ENCODE peak calls at places on chromosome 16, in five cellular contexts. T, X, N, H and A are unnamed samples.

GRCh38 chr16:14241631-14242030 is 170.5 kb downstream of the MRTFB start:
- DNase-seq in T (no peak), X (no peak), N (no peak), H (no peak), A (no peak)

GRCh38 chr16:89103156-89103555 is 9.5 kb downstream of the ACSF3 start:
- DNase-seq in T (peak; percentile 83), X (no peak), N (no peak), H (no peak), A (no peak)

GRCh38 chr16:80837421-80838263 is 33.2 kb upstream of the CDYL2 start:
- DNase-seq in T (no peak), X (no peak), N (no peak), H (no peak), A (no peak)

GRCh38 chr16:69917739-69918138 is 33.4 kb upstream of the CLEC18A start:
- DNase-seq in T (no peak), X (no peak), N (peak; percentile 85), H (no peak), A (no peak)

GRCh38 chr16:57444711-57445110 is 2.5 kb downstream of the CIAPIN1 start:
- DNase-seq in T (no peak), X (no peak), N (no peak), H (no peak), A (no peak)

GRCh38 chr16:53626816-53627215 is 76.8 kb downstream of the RPGRIP1L start:
- DNase-seq in T (no peak), X (no peak), N (no peak), H (no peak), A (no peak)

GRCh38 chr16:48540222-48540900 is 69.6 kb downstream of the N4BP1 start:
- DNase-seq in T (no peak), X (no peak), N (no peak), H (no peak), A (no peak)

GRCh38 chr16:1863681-1864460 is 8.1 kb downstream of the MEIOB start:
- DNase-seq in T (no peak), X (no peak), N (peak; percentile 34), H (no peak), A (no peak)

GRCh38 chr16:55842369-55843104 is 9.6 kb upstream of the CES1 start:
- DNase-seq in T (no peak), X (no peak), N (peak; percentile 42), H (no peak), A (no peak)

GRCh38 chr16:2190659-2191445 is 5.6 kb downstream of the CASKIN1 start:
- DNase-seq in T (no peak), X (no peak), N (no peak), H (no peak), A (no peak)

GRCh38 chr16:86626966-86627365 is 48.6 kb downstream of the FOXL1 start:
- DNase-seq in T (no peak), X (peak; percentile 54), N (peak; percentile 77), H (no peak), A (no peak)

GRCh38 chr16:84780063-84780462 is 39.7 kb upstream of the CRISPLD2 start:
- DNase-seq in T (no peak), X (peak; percentile 49), N (no peak), H (no peak), A (no peak)

GRCh38 chr16:89918453-89919347 is at the start of gene MC1R:
- DNase-seq in T (no peak), X (no peak), N (peak; percentile 49), H (no peak), A (no peak)

GRCh38 chr16:81293909-81294802 is 20.6 kb upstream of the GAN start:
- DNase-seq in T (no peak), X (no peak), N (no peak), H (no peak), A (no peak)

GRCh38 chr16:5336898-5337297 is 239.3 kb upstream of the EEF2KMT start:
- DNase-seq in T (no peak), X (no peak), N (no peak), H (no peak), A (no peak)

GRCh38 chr16:88784074-88784855 is 755 bp downstream of the PIEZO1 start:
- DNase-seq in T (peak; percentile 80), X (peak; percentile 95), N (peak; percentile 85), H (no peak), A (no peak)